ENCODE peak calls at places on chromosome 12, in eight cellular contexts. C is WTC11, K is pancreas, T is HCT116, U is GM10248, J is H9, M is mucosa of descending colon, V is neural progenitor cell. S is an unnamed sample.
A peak's percentile ranks its signal among the peaks of the same experiment; 100 is the strongest.

GRCh38 chr12:70122804-70123203 is 120.4 kb upstream of the CNOT2 start:
- DNase-seq in J (no peak), V (no peak), C (no peak), M (no peak), T (no peak), K (no peak), U (no peak), S (no peak)

GRCh38 chr12:9404469-9405260 is 196.5 kb upstream of the PZP start:
- DNase-seq in M (no peak), C (no peak), J (no peak), U (peak; percentile 16), K (no peak), V (peak; percentile 19), T (no peak), S (no peak)

GRCh38 chr12:12934556-12934955 is 17.4 kb downstream of the GPRC5D start:
- DNase-seq in M (no peak), V (no peak), U (no peak), K (no peak), C (no peak), J (no peak), T (no peak), S (no peak)

GRCh38 chr12:6605425-6606330 is 1.5 kb downstream of the CHD4 start:
- DNase-seq in M (no peak), T (no peak), U (no peak), K (peak; percentile 61), V (peak; percentile 51), J (peak; percentile 62), C (peak; percentile 47), S (no peak)

GRCh38 chr12:106126441-106127288 is 12.1 kb downstream of the NUAK1 start:
- DNase-seq in M (no peak), K (no peak), V (no peak), T (no peak), C (no peak), J (no peak), U (no peak), S (no peak)

GRCh38 chr12:43786899-43787693 is 19.0 kb downstream of the TWF1 start:
- DNase-seq in J (no peak), K (no peak), V (no peak), C (no peak), U (no peak), M (no peak), T (no peak), S (no peak)

GRCh38 chr12:29869916-29870315 is 86.2 kb upstream of the TMTC1 start:
- DNase-seq in J (no peak), U (no peak), C (no peak), T (no peak), V (no peak), M (no peak), K (no peak), S (no peak)

GRCh38 chr12:97380440-97380839 is 82.2 kb upstream of the RMST start:
- DNase-seq in K (no peak), C (no peak), M (no peak), T (no peak), V (no peak), J (no peak), U (no peak), S (no peak)

GRCh38 chr12:68237523-68238070 is 12.0 kb upstream of the IL26 start:
- DNase-seq in J (no peak), K (no peak), V (no peak), T (no peak), M (no peak), U (no peak), C (no peak), S (no peak)

DNA sequence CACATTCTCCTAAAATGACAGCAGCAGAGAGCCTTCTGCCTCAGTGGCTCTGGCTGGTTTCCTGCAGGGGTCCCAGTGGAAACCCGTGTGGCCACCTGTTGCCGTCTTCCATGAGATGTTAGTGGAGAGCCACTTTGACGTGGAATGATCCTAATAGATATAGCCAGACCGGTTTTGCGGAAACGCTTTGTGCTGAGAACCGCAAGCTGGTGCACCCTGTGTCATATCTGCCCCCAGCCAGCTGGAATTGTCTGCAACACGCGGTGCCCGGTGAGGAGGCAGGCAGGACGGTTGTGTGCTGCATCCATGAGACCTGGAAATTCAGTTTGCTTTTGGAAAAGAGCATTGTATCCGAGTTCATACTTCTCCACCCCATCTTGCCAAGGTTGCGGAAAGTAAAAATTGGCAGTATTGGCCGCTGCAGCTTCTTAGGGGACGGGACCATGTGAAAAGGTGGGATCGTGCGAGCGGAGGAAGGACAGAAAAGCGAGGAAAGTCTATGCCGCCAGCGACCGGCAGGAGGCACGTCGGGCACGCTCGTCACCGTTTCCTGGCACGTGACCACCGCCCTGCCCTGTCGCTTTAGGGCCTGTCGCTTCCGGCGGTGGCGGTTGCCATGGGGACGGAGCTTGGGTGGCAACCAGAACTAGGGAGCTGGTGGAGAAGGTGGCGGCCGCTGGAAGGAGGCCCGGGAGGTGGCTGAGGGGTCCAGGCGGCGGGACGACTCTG is at the start of gene CFAP251:
- DNase-seq in T (peak; percentile 85), M (peak; percentile 97), V (peak; percentile 94), U (peak; percentile 97), J (peak; percentile 98), C (peak; percentile 98), K (peak; percentile 99), S (peak; percentile 96)
- TF ChIP-seq CTCF in T (peak; percentile 76), M (peak; percentile 59), V (peak; percentile 59), U (peak; percentile 56), J (peak; percentile 67), C (peak; percentile 61), K (peak; percentile 72), S (peak; percentile 43)

GRCh38 chr12:81626406-81626805 is 132.7 kb downstream of the PPFIA2 start:
- DNase-seq in V (no peak), K (no peak), M (no peak), C (no peak), T (no peak), U (no peak), J (no peak), S (no peak)

DNA sequence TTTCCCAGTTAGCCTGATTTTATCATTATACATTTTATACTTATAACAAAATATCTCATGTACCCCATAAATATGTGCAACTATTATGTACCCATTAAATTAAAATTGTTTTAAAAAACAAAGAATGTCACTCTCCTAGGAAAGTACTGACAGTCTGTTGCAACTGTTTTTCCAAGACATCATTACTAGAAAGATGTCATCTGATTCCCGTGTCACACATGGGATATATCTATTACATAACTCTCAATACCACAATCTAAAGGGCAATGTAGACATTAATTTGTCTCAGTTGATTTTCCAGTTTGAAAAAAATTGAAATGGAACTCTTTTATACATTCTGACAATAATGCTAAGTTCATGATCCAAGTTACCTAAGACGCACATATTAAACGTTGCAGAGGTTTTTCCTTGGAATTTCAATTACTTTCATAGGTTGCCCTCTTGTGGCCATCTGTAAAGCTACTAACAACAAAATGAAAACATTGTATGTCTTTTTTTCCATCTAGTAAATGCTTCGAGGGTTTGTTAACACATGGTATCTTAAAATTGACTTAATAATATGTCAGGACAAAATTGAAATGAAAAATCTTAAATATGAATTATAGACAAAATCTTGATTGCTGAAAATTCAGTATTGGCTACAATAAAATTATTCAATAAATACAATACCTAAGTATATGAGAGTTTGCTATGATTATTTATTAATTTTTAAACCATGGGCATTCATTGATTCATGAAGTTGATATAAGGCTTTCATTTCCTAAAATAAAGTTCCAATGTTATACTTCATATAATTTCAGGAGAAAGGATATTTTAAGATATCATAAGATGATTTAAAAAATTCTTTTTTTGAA is 131.6 kb downstream of the PPFIA2 start:
- DNase-seq in J (no peak), U (no peak), C (no peak), T (peak; percentile 52), V (peak; percentile 63), M (no peak), K (no peak), S (no peak)
- TF ChIP-seq CTCF in J (peak; percentile 80), U (peak; percentile 43), C (peak; percentile 41), T (peak; percentile 46), V (peak; percentile 83), M (no peak), K (peak; percentile 41), S (no peak)

DNA sequence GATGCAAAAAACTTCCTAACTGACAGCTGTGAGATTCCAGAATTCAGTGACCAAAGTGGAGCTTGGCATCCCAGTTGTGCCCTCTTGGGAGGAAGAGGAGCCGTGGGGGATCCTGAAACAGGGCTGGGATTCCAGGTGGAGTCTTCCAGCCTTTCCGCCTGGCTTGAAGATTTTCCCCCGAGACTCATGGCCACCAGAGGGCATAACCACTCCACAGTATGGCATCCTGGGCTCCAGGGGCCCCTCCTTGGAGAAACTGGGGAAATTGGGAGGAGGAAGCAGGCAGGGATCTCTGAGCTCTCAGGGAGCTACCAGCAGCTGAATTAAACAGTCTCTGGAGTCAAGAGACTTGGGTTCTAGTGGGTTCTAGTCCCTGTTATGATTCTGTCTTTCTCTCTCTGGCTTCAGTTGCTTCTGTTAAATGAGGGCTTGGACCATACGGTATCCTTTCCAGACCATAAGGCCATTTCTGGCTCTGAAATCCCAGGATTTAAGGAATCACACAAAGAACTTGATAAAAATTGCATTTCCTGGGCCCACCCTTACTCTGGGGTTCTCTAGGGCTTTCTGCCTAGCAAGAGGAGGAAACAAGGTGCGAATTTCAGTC is 2.6 kb upstream of the TAMALIN start:
- DNase-seq in J (peak; percentile 83), V (peak; percentile 84), M (peak; percentile 65), C (peak; percentile 74), U (no peak), K (no peak), T (no peak), S (peak; percentile 40)
- TF ChIP-seq CTCF in J (peak; percentile 81), V (peak; percentile 75), M (no peak), C (peak; percentile 42), U (peak; percentile 54), K (peak; percentile 54), T (peak; percentile 82), S (peak; percentile 78)

DNA sequence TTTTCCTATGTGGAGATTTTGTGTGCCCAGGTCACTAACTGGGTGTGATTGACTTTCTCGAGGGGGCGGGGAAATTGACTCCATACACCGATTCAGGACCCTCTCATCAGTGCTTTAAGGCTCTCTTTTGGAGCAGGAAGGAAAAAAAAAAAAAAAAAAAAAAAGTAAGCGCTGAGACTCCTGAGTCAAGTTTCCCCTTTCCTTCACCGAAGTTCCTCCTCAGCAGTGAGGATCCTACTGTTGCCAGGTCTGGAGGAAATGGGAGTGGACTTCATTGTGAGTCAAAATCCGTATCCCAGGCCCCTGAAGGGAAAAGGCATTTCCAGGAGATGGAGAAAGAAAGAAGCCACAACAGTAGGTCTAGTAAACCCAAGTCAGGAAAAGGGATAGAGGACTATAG is 1.4 kb downstream of the PPFIBP1 start:
- DNase-seq in J (peak; percentile 69), U (no peak), T (no peak), V (peak; percentile 38), C (peak; percentile 25), M (no peak), K (no peak), S (no peak)
- TF ChIP-seq CTCF in J (no peak), U (no peak), T (no peak), V (no peak), C (no peak), M (no peak), K (no peak), S (no peak)

GRCh38 chr12:119177724-119178380 is 879 bp upstream of the HSPB8 start:
- DNase-seq in U (no peak), V (no peak), C (no peak), M (no peak), J (peak; percentile 52), K (no peak), T (no peak), S (no peak)
- TF ChIP-seq CTCF in U (no peak), V (no peak), C (no peak), M (no peak), J (no peak), K (no peak), T (no peak), S (no peak)

DNA sequence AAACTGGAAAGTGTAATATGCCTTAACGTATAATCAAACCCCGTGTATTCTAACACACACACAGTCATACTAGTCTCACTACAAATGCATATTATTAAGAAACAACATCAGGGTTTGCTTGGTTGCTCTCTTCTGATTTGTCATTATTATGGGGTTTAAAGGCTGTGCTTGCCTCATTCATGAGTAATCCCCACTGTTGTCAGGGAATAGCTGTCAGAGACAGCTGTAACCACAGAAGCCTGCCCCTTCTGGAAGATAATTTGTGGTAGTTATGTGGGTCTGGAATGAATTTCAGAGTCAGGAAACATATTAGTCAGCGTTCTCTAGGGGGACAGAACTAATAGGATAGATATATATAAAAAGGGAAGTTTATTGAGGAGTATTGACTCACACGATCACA is 456.9 kb upstream of the TMEM132C start:
- DNase-seq in V (no peak), M (no peak), T (no peak), U (no peak), K (no peak), C (no peak), J (no peak), S (no peak)
- TF ChIP-seq CTCF in V (no peak), M (no peak), T (no peak), U (no peak), K (no peak), C (no peak), J (no peak), S (no peak)

S was measured in heart right ventricle.